ENCODE peak calls at places on chromosomes 16 and 17, in ten cellular contexts. F, B, S, R, A, G, N, D, P and E are unnamed samples.

GRCh38 chr17:3556239-3556904 is 1.2 kb downstream of the TRPV3 start:
- DNase-seq in N (no peak), G (no peak), D (no peak), R (no peak), F (no peak), P (no peak), S (no peak), A (no peak), B (no peak), E (no peak)

GRCh38 chr16:57264381-57264780 is 19.3 kb downstream of the ARL2BP start:
- DNase-seq in G (no peak), R (peak), B (no peak), D (no peak), P (no peak), F (no peak), S (no peak), N (no peak), A (no peak), E (no peak)

GRCh38 chr17:58120195-58120822 is 27.9 kb upstream of the OR4D1 start:
- DNase-seq in S (no peak), G (peak), R (peak), A (peak), D (no peak), N (no peak), B (peak), F (no peak), P (no peak), E (no peak)

GRCh38 chr17:10292057-10292931 is 80.5 kb downstream of the MYH13 start:
- DNase-seq in B (peak), A (peak), N (no peak), G (no peak), F (no peak), R (peak), S (no peak), D (peak), P (no peak), E (no peak)

GRCh38 chr17:37124074-37124824 is 175.5 kb downstream of the AATF start:
- DNase-seq in S (no peak), N (no peak), B (no peak), D (no peak), R (no peak), F (no peak), G (no peak), P (no peak), A (no peak), E (no peak)

GRCh38 chr17:70820276-70820675 is 650.9 kb downstream of the KCNJ2 start:
- DNase-seq in D (no peak), F (no peak), G (no peak), R (no peak), N (no peak), A (no peak), B (no peak), S (peak), P (no peak), E (no peak)

GRCh38 chr17:73203135-73203787 is 10.4 kb downstream of the COG1 start:
- DNase-seq in A (no peak), F (no peak), D (no peak), G (no peak), P (no peak), B (peak), N (no peak), S (no peak), R (no peak), E (peak)

GRCh38 chr16:51408357-51408756 is 257.3 kb upstream of the SALL1 start:
- DNase-seq in A (no peak), P (no peak), B (no peak), F (no peak), N (no peak), G (no peak), R (no peak), D (no peak), S (peak), E (no peak)

GRCh38 chr17:50199211-50199633 is 2.2 kb downstream of the COL1A1 start:
- DNase-seq in D (no peak), G (no peak), N (no peak), F (no peak), A (no peak), P (no peak), R (no peak), S (no peak), B (no peak), E (no peak)

GRCh38 chr17:78131172-78132085 is 858 bp downstream of the TMC8 start:
- DNase-seq in S (no peak), R (no peak), A (no peak), B (no peak), G (no peak), P (no peak), D (peak), N (no peak), F (no peak), E (no peak)

GRCh38 chr16:6267682-6268081 is 1065.0 kb upstream of the RBFOX1 start:
- DNase-seq in A (no peak), S (no peak), G (no peak), F (no peak), R (no peak), B (no peak), P (no peak), N (no peak), D (no peak), E (no peak)

GRCh38 chr17:42525221-42525620 is 10.8 kb upstream of the NAGLU start:
- DNase-seq in N (no peak), G (no peak), A (no peak), R (no peak), S (no peak), P (no peak), F (no peak), B (no peak), D (no peak), E (no peak)

GRCh38 chr17:57262557-57262956 is 6.2 kb downstream of the MSI2 start:
- DNase-seq in A (no peak), P (no peak), F (no peak), R (peak), B (no peak), N (no peak), S (no peak), D (no peak), G (no peak), E (no peak)

GRCh38 chr17:54848368-54848987 is 52.2 kb upstream of the TOM1L1 start:
- DNase-seq in A (no peak), G (no peak), P (no peak), N (no peak), R (no peak), D (no peak), F (no peak), S (no peak), B (no peak), E (no peak)